ENCODE peak calls at places on chromosomes 12 and 14, in six cellular contexts. G, C, E, A, R and L are unnamed samples. For H3K9me3 and H3K27me3, the result is how much of the 10 kb centered on the place peaks cover.

GRCh38 chr12:78269620-78270019 is 438.9 kb downstream of the NAV3 start:
- DNase-seq in G (no peak), C (no peak), E (no peak), A (no peak), R (no peak), L (no peak)

GRCh38 chr12:102955926-102956737 is 1.3 kb upstream of the ASCL1 start:
- DNase-seq in G (peak), C (peak), E (no peak), A (no peak), R (no peak), L (peak)

GRCh38 chr12:45989277-45989856 is 1.0 kb downstream of the SCAF11 start:
- DNase-seq in G (no peak), C (peak), E (no peak), A (peak), R (no peak), L (no peak)

GRCh38 chr14:51096870-51097269 is 2.0 kb upstream of the TRIM9 start:
- DNase-seq in G (no peak), C (no peak), E (no peak), A (no peak), R (no peak), L (no peak)

GRCh38 chr12:12689672-12690287 is 6.2 kb downstream of the GPR19 start:
- DNase-seq in G (no peak), C (no peak), E (peak), A (no peak), R (no peak), L (peak)

GRCh38 chr14:60226296-60226695 is 22.7 kb upstream of the PPM1A start:
- DNase-seq in G (no peak), C (no peak), E (no peak), A (no peak), R (no peak), L (no peak)

GRCh38 chr14:76640923-76641395 is 120.3 kb upstream of the VASH1 start:
- DNase-seq in G (no peak), C (no peak), E (no peak), A (no peak), R (no peak), L (peak)

GRCh38 chr12:96698965-96699364 is 208.1 kb upstream of the NEDD1 start:
- DNase-seq in G (no peak), C (no peak), E (no peak), A (no peak), R (no peak), L (peak)

GRCh38 chr12:15634010-15634676 is 155.0 kb downstream of the EPS8 start:
- DNase-seq in G (no peak), C (peak), E (no peak), A (no peak), R (no peak), L (no peak)

GRCh38 chr12:48947727-48948126 is 9.6 kb downstream of the ARF3 start:
- DNase-seq in G (no peak), C (no peak), E (no peak), A (no peak), R (no peak), L (no peak)

GRCh38 chr12:1579626-1580025 is 14.8 kb downstream of the FBXL14 start:
- DNase-seq in G (no peak), C (peak), E (no peak), A (no peak), R (no peak), L (no peak)

GRCh38 chr12:42299392-42300308 is 26.2 kb downstream of the ZCRB1 start:
- DNase-seq in G (no peak), C (peak), E (peak), A (peak), R (no peak), L (peak)
- H3K4me3 ChIP-seq in G (no peak), C (no peak), E (no peak), A (no peak), R (no peak), L (no peak)

GRCh38 chr12:119746169-119746568 is 78.2 kb downstream of the PRKAB1 start:
- DNase-seq in G (no peak), C (no peak), E (no peak), A (no peak), R (no peak), L (no peak)

GRCh38 chr12:119742700-119743099 is 74.8 kb downstream of the PRKAB1 start:
- DNase-seq in G (no peak), C (no peak), E (no peak), A (no peak), R (no peak), L (no peak)

GRCh38 chr12:119748512-119748911 is 80.6 kb downstream of the PRKAB1 start:
- DNase-seq in G (no peak), C (peak), E (peak), A (peak), R (no peak), L (no peak)

GRCh38 chr12:119740835-119741234 is 72.9 kb downstream of the PRKAB1 start:
- DNase-seq in G (no peak), C (no peak), E (no peak), A (no peak), R (no peak), L (no peak)

DNA sequence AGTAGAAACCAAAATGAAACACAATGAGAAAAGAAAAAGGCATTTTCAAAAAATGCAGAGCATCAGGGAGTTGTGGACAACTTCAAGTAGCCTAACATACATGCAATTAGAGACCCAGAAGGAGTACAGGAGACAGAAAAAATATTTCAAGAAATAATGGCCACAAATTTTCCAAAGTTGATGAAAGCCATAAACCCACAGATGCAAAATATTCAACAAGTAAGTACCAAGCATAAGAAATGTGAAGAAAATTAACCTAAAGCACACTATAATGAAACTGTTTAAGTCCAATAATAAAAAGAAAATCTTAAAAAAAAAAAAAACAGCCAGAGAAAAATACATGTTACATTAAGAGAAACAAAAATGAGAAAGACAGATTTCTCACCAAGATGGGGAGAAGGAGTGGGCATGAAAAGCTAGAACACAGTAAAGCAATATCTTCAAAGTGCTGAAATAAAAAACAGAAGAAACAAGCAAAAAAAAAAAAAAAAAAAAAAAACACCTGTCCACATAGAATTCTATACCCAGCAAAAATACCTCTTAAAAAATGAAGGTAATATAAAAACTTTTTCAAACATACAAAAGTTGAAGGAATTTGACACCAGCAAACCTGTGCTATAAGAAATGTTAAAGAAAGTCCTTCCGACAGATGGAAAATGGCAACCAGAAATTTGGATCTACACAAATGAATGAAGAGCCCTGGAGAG is 77.1 kb downstream of the PRKAB1 start:
- DNase-seq in G (no peak), C (no peak), E (peak), A (no peak), R (no peak), L (no peak)
- H3K9me3 ChIP-seq in G (under half), C (under half), E (under half), A (under half), R (under half), L (under half)

GRCh38 chr14:88198441-88198840 is 124.6 kb downstream of the KCNK10 start:
- DNase-seq in G (no peak), C (no peak), E (no peak), A (no peak), R (no peak), L (no peak)

GRCh38 chr14:88196925-88197324 is 126.1 kb downstream of the KCNK10 start:
- DNase-seq in G (no peak), C (no peak), E (no peak), A (no peak), R (no peak), L (no peak)

GRCh38 chr14:88191605-88192004 is 131.5 kb downstream of the KCNK10 start:
- DNase-seq in G (no peak), C (no peak), E (no peak), A (no peak), R (no peak), L (no peak)

GRCh38 chr14:88194531-88194930 is 128.5 kb downstream of the KCNK10 start:
- DNase-seq in G (no peak), C (no peak), E (no peak), A (no peak), R (no peak), L (no peak)

GRCh38 chr14:88195676-88196075 is 127.4 kb downstream of the KCNK10 start:
- DNase-seq in G (peak), C (no peak), E (no peak), A (no peak), R (no peak), L (no peak)
- H3K27me3 ChIP-seq in G (under half), C (under half), E (under half), A (under half), R (half or more), L (under half)

DNA sequence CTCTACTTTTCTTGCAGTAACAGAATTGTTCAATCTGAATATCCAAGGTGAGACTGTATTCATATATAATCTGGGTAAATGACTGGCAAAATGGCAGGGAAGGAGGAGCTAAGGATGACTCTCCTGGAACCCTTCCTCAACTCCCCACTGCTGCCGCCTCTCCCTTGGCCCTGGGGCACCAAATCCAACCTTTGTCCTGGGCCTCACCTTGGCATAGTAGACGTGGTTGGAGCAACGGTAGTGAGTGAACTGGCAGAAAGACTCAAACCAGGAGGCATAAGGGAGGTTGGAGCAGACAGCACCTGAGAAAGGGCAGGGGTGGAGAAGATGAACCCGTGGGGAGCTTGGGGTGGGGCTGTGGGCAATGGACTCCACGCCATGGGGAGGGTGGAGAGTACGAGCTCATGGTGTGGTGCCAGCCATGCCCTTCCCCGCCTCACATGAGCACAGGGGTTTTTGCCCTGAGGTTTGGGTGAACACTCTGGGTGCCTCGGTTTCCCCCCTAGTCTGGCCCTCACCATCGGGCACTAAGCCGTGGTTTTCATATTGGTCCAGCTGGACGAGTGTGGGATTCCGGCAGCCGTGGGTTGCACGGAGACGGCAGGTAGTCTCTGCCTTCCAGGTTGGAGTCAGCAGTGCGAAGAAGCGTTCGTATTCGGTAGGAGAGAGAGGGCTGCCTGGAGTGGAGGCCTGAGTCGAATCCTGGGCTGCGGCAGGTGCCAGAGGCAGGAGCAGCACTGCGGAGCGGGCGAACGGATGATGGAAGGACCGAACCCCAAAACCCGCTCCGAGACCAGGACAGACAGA is 753 bp downstream of the ACRBP start:
- DNase-seq in G (no peak), C (no peak), E (no peak), A (no peak), R (no peak), L (no peak)
- H3K4me3 ChIP-seq in G (peak), C (no peak), E (no peak), A (no peak), R (no peak), L (no peak)

GRCh38 chr12:34203866-34204620 is 181.7 kb downstream of the ALG10 start:
- DNase-seq in G (no peak), C (no peak), E (no peak), A (no peak), R (no peak), L (no peak)

GRCh38 chr12:34204830-34205285 is 182.6 kb downstream of the ALG10 start:
- DNase-seq in G (no peak), C (no peak), E (no peak), A (no peak), R (no peak), L (no peak)

DNA sequence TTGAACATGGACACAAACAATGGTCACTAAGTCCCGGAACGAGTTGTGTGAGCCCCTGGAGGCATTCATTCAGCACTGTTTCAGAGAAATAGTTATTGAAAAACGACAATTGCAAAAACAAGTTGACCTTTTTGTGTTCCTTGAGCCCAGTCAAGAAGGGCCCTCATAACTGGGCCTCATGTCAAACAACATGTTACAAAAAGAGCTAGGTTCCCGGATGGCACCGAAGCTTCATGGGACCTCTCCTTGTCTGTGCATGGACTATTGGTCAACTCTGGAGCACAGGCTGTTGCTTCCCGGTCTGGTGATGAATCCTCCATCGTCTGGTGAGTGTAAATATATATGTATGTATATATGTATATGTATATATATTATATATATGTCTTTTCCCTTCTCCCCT is 176.6 kb downstream of the ALG10 start:
- DNase-seq in G (no peak), C (no peak), E (no peak), A (no peak), R (no peak), L (no peak)
- H3K9me3 ChIP-seq in G (under half), C (under half), E (under half), A (under half), R (under half), L (under half)

GRCh38 chr12:121167232-121167820 is 34.6 kb downstream of the P2RX7 start:
- DNase-seq in G (no peak), C (peak), E (no peak), A (no peak), R (no peak), L (no peak)

GRCh38 chr12:121167951-121168350 is 35.3 kb downstream of the P2RX7 start:
- DNase-seq in G (no peak), C (no peak), E (peak), A (no peak), R (no peak), L (no peak)

GRCh38 chr12:121166356-121166755 is 33.7 kb downstream of the P2RX7 start:
- DNase-seq in G (no peak), C (no peak), E (no peak), A (no peak), R (no peak), L (no peak)

GRCh38 chr12:121162985-121163384 is 30.3 kb downstream of the P2RX7 start:
- DNase-seq in G (no peak), C (no peak), E (no peak), A (no peak), R (no peak), L (no peak)

DNA sequence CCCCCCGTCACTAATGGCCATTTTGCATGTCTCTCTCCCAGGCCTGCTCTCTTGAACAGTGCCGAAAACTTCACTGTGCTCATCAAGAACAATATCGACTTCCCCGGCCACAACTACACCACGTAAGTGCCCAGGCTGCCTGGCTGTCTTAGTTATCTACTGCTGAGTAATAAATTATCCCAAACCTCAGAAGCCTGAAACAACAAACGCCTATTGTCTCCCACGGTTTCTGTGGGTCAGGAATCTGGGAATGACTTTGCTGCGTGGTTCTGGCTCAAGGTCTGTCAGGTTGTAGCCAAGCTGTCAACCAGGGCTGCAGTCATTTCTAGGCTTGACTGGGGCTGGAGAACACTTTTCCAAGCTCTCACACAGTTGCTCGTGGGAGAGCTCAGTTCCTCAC is 32.6 kb downstream of the P2RX7 start:
- DNase-seq in G (no peak), C (no peak), E (peak), A (no peak), R (no peak), L (no peak)
- H3K27me3 ChIP-seq in G (under half), C (under half), E (under half), A (under half), R (under half), L (under half)

GRCh38 chr14:22098435-22098834 is 424.8 kb upstream of the OR4E1 start:
- DNase-seq in G (no peak), C (no peak), E (no peak), A (no peak), R (no peak), L (no peak)

GRCh38 chr14:22097072-22097471 is 423.5 kb upstream of the OR4E1 start:
- DNase-seq in G (no peak), C (no peak), E (no peak), A (no peak), R (no peak), L (no peak)

GRCh38 chr14:22095845-22096510 is 422.4 kb upstream of the OR4E1 start:
- DNase-seq in G (no peak), C (no peak), E (no peak), A (no peak), R (no peak), L (no peak)

GRCh38 chr14:22097606-22098292 is 424.1 kb upstream of the OR4E1 start:
- DNase-seq in G (no peak), C (no peak), E (no peak), A (no peak), R (no peak), L (no peak)

GRCh38 chr14:22096511-22096890 is 422.9 kb upstream of the OR4E1 start:
- DNase-seq in G (no peak), C (no peak), E (no peak), A (no peak), R (no peak), L (no peak)
- H3K4me3 ChIP-seq in G (no peak), C (no peak), E (no peak), A (no peak), R (no peak), L (no peak)